ENCODE peak calls at places on chromosome 1, in five cellular contexts. One of them, this sample, is unnamed.

GRCh38 chr1:223455470-223455869 is 62.3 kb downstream of the CCDC185 start:
- DNase-seq in occipital lobe: no peak
- DNase-seq in hypothalamus: no peak
- DNase-seq in T-helper 2 cell: no peak
- DNase-seq in Calu3: no peak
- DNase-seq in this sample: no peak

GRCh38 chr1:225891229-225891972 is 2.5 kb upstream of the LEFTY1 start:
- DNase-seq in hypothalamus: no peak
- DNase-seq in occipital lobe: no peak
- DNase-seq in Calu3: peak
- DNase-seq in T-helper 2 cell: no peak
- DNase-seq in this sample: no peak

GRCh38 chr1:31830511-31830910 is 14.7 kb upstream of the SPOCD1 start:
- DNase-seq in T-helper 2 cell: no peak
- DNase-seq in occipital lobe: no peak
- DNase-seq in Calu3: no peak
- DNase-seq in hypothalamus: no peak
- DNase-seq in this sample: no peak

GRCh38 chr1:245173446-245174178 is 18.8 kb downstream of the KIF26B start:
- DNase-seq in Calu3: no peak
- DNase-seq in hypothalamus: no peak
- DNase-seq in T-helper 2 cell: no peak
- DNase-seq in occipital lobe: no peak
- DNase-seq in this sample: no peak

GRCh38 chr1:248872752-248873408 is 14.0 kb upstream of the ZNF692 start:
- DNase-seq in T-helper 2 cell: peak
- DNase-seq in hypothalamus: peak
- DNase-seq in Calu3: peak
- DNase-seq in occipital lobe: peak
- DNase-seq in this sample: peak

GRCh38 chr1:183711691-183712401 is 58.7 kb upstream of the APOBEC4 start:
- DNase-seq in hypothalamus: no peak
- DNase-seq in T-helper 2 cell: no peak
- DNase-seq in occipital lobe: no peak
- DNase-seq in Calu3: no peak
- DNase-seq in this sample: no peak

GRCh38 chr1:222894331-222894730 is 79.5 kb downstream of the DISP1 start:
- DNase-seq in occipital lobe: no peak
- DNase-seq in hypothalamus: no peak
- DNase-seq in T-helper 2 cell: no peak
- DNase-seq in Calu3: no peak
- DNase-seq in this sample: no peak

GRCh38 chr1:223887724-223888428 is 42.1 kb upstream of the TP53BP2 start:
- DNase-seq in occipital lobe: no peak
- DNase-seq in T-helper 2 cell: no peak
- DNase-seq in hypothalamus: no peak
- DNase-seq in Calu3: peak
- DNase-seq in this sample: peak

GRCh38 chr1:182624582-182624981 is 20.4 kb upstream of the RGS16 start:
- DNase-seq in occipital lobe: no peak
- DNase-seq in T-helper 2 cell: no peak
- DNase-seq in Calu3: no peak
- DNase-seq in hypothalamus: no peak
- DNase-seq in this sample: no peak

GRCh38 chr1:88237026-88237425 is 447.0 kb upstream of the PKN2 start:
- DNase-seq in T-helper 2 cell: no peak
- DNase-seq in occipital lobe: peak
- DNase-seq in hypothalamus: no peak
- DNase-seq in Calu3: no peak
- DNase-seq in this sample: no peak

GRCh38 chr1:30413606-30414005 is 309.8 kb downstream of the MATN1 start:
- DNase-seq in hypothalamus: no peak
- DNase-seq in Calu3: no peak
- DNase-seq in T-helper 2 cell: no peak
- DNase-seq in occipital lobe: no peak
- DNase-seq in this sample: no peak

GRCh38 chr1:228147768-228148167 is 2.0 kb upstream of the GJC2 start:
- DNase-seq in hypothalamus: no peak
- DNase-seq in occipital lobe: no peak
- DNase-seq in T-helper 2 cell: no peak
- DNase-seq in Calu3: no peak
- DNase-seq in this sample: no peak

GRCh38 chr1:32939655-32940371 is 24.8 kb downstream of the RNF19B start:
- DNase-seq in Calu3: peak
- DNase-seq in T-helper 2 cell: peak
- DNase-seq in occipital lobe: peak
- DNase-seq in hypothalamus: no peak
- DNase-seq in this sample: no peak

GRCh38 chr1:182274618-182275017 is 117.0 kb downstream of the GLUL start:
- DNase-seq in occipital lobe: no peak
- DNase-seq in Calu3: no peak
- DNase-seq in hypothalamus: no peak
- DNase-seq in T-helper 2 cell: no peak
- DNase-seq in this sample: no peak

GRCh38 chr1:9247894-9248293 is 13.3 kb downstream of the H6PD start:
- DNase-seq in occipital lobe: peak
- DNase-seq in hypothalamus: peak
- DNase-seq in T-helper 2 cell: no peak
- DNase-seq in Calu3: no peak
- DNase-seq in this sample: no peak

GRCh38 chr1:204153667-204154066 is 1.8 kb upstream of the ETNK2 start:
- DNase-seq in hypothalamus: no peak
- DNase-seq in occipital lobe: no peak
- DNase-seq in T-helper 2 cell: no peak
- DNase-seq in Calu3: no peak
- DNase-seq in this sample: no peak

GRCh38 chr1:86913399-86913895 is 479 bp downstream of the SELENOF start:
- DNase-seq in hypothalamus: no peak
- DNase-seq in T-helper 2 cell: peak
- DNase-seq in Calu3: no peak
- DNase-seq in occipital lobe: no peak
- DNase-seq in this sample: peak

GRCh38 chr1:238384381-238384780 is 493.7 kb upstream of the ZP4 start:
- DNase-seq in hypothalamus: no peak
- DNase-seq in T-helper 2 cell: no peak
- DNase-seq in Calu3: no peak
- DNase-seq in occipital lobe: no peak
- DNase-seq in this sample: no peak

GRCh38 chr1:245108909-245109308 is 45.9 kb upstream of the KIF26B start:
- DNase-seq in Calu3: no peak
- DNase-seq in occipital lobe: no peak
- DNase-seq in hypothalamus: no peak
- DNase-seq in T-helper 2 cell: no peak
- DNase-seq in this sample: no peak

GRCh38 chr1:201470581-201470980 is 1.6 kb upstream of the PHLDA3 start:
- DNase-seq in hypothalamus: no peak
- DNase-seq in T-helper 2 cell: no peak
- DNase-seq in Calu3: no peak
- DNase-seq in occipital lobe: no peak
- DNase-seq in this sample: no peak

GRCh38 chr1:42186172-42186571 is 21.6 kb upstream of the GUCA2A start:
- DNase-seq in hypothalamus: no peak
- DNase-seq in T-helper 2 cell: no peak
- DNase-seq in Calu3: no peak
- DNase-seq in occipital lobe: no peak
- DNase-seq in this sample: no peak

GRCh38 chr1:112904831-112905227 is 51.2 kb downstream of the SLC16A1 start:
- DNase-seq in hypothalamus: no peak
- DNase-seq in Calu3: peak
- DNase-seq in T-helper 2 cell: no peak
- DNase-seq in occipital lobe: no peak
- DNase-seq in this sample: no peak

GRCh38 chr1:229237320-229237719 is 33.6 kb upstream of the RAB4A start:
- DNase-seq in occipital lobe: no peak
- DNase-seq in Calu3: no peak
- DNase-seq in T-helper 2 cell: no peak
- DNase-seq in hypothalamus: no peak
- DNase-seq in this sample: no peak

GRCh38 chr1:30522031-30523004 is 201.1 kb downstream of the MATN1 start:
- DNase-seq in occipital lobe: no peak
- DNase-seq in Calu3: no peak
- DNase-seq in hypothalamus: no peak
- DNase-seq in T-helper 2 cell: no peak
- DNase-seq in this sample: no peak

GRCh38 chr1:227358079-227358358 is 39.7 kb upstream of the CDC42BPA start:
- DNase-seq in T-helper 2 cell: no peak
- DNase-seq in Calu3: no peak
- DNase-seq in hypothalamus: no peak
- DNase-seq in occipital lobe: no peak
- DNase-seq in this sample: no peak

GRCh38 chr1:234745844-234746797 is 136.1 kb upstream of the IRF2BP2 start:
- DNase-seq in T-helper 2 cell: no peak
- DNase-seq in occipital lobe: no peak
- DNase-seq in Calu3: no peak
- DNase-seq in hypothalamus: no peak
- DNase-seq in this sample: no peak

GRCh38 chr1:175884369-175884768 is 141.0 kb upstream of the TNR start:
- DNase-seq in Calu3: no peak
- DNase-seq in hypothalamus: no peak
- DNase-seq in T-helper 2 cell: no peak
- DNase-seq in occipital lobe: no peak
- DNase-seq in this sample: no peak

GRCh38 chr1:28110555-28110954 is 22.1 kb upstream of the EYA3 start:
- DNase-seq in T-helper 2 cell: no peak
- DNase-seq in occipital lobe: no peak
- DNase-seq in Calu3: no peak
- DNase-seq in hypothalamus: no peak
- DNase-seq in this sample: no peak